ENCODE peak calls at places on chromosomes 3 and 15, in four cellular contexts. S is Peyer's patch, J is iPS DF 6.9, D is IMR-90. U is an unnamed sample. For H3K4me1, the result is how much of the 10 kb centered on the place peaks cover.

GRCh38 chr15:87741350-87741749 is 515.2 kb downstream of the NTRK3 start:
- DNase-seq in S (no peak), J (no peak), D (no peak), U (no peak)

GRCh38 chr3:168678730-168679129 is 583.0 kb upstream of the GOLIM4 start:
- DNase-seq in S (no peak), J (no peak), D (peak), U (no peak)

GRCh38 chr3:170589113-170589512 is 3.2 kb upstream of the SLC7A14 start:
- DNase-seq in S (no peak), J (no peak), D (no peak), U (no peak)

GRCh38 chr3:97917813-97918536 is 54.3 kb downstream of the RIOX2 start:
- DNase-seq in S (no peak), J (no peak), D (peak), U (no peak)

GRCh38 chr15:47741082-47741481 is 23.8 kb downstream of the SEMA6D start:
- DNase-seq in S (no peak), J (no peak), D (no peak), U (no peak)

GRCh38 chr3:98003306-98003969 is 31.2 kb upstream of the RIOX2 start:
- DNase-seq in S (no peak), J (no peak), D (no peak), U (no peak)

GRCh38 chr3:84680700-84681099 is 278.1 kb upstream of the CADM2 start:
- DNase-seq in S (no peak), J (no peak), D (no peak), U (no peak)

GRCh38 chr3:133038089-133038730 is at the start of gene TMEM108:
- DNase-seq in S (peak), J (peak), D (peak), U (peak)

GRCh38 chr3:151841801-151842200 is 27.9 kb downstream of the AADAC start:
- DNase-seq in S (no peak), J (no peak), D (peak), U (no peak)

GRCh38 chr3:105763674-105764036 is 105.2 kb downstream of the CBLB start:
- DNase-seq in S (no peak), J (no peak), D (no peak), U (no peak)

GRCh38 chr3:162130582-162130981 is 634.0 kb downstream of the OTOL1 start:
- DNase-seq in S (no peak), J (no peak), D (no peak), U (no peak)

GRCh38 chr15:95425859-95426258 is 904.6 kb upstream of the NR2F2 start:
- DNase-seq in S (no peak), J (no peak), D (no peak), U (no peak)

GRCh38 chr15:74709892-74710291 is 14.1 kb upstream of the EDC3 start:
- DNase-seq in S (no peak), J (no peak), D (no peak), U (no peak)

GRCh38 chr3:15218689-15219088 is 12.6 kb downstream of the CAPN7 start:
- DNase-seq in S (no peak), J (no peak), D (no peak), U (no peak)

GRCh38 chr15:64507293-64507802 is 47.0 kb downstream of the ZNF609 start:
- DNase-seq in S (peak), J (no peak), D (peak), U (no peak)

GRCh38 chr15:63218114-63218808 is 28.9 kb downstream of the RAB8B start:
- DNase-seq in S (no peak), J (no peak), D (peak), U (no peak)

GRCh38 chr3:113485161-113485609 is 29.8 kb downstream of the SPICE1 start:
- DNase-seq in S (no peak), J (no peak), D (no peak), U (peak)

GRCh38 chr15:59701880-59702279 is 12.8 kb upstream of the BNIP2 start:
- DNase-seq in S (no peak), J (no peak), D (no peak), U (no peak)

GRCh38 chr3:142315083-142315482 is 89.7 kb upstream of the GK5 start:
- DNase-seq in S (no peak), J (no peak), D (peak), U (no peak)

GRCh38 chr3:79314962-79315361 is 452.8 kb downstream of the ROBO1 start:
- DNase-seq in S (no peak), J (no peak), D (peak), U (no peak)

GRCh38 chr3:193674714-193675113 is 81.7 kb downstream of the OPA1 start:
- DNase-seq in S (no peak), J (no peak), D (no peak), U (no peak)

GRCh38 chr15:76168237-76168984 is 108.6 kb downstream of the TMEM266 start:
- DNase-seq in S (no peak), J (no peak), D (no peak), U (no peak)

GRCh38 chr3:169813757-169814517 is 1.2 kb upstream of the LRRC34 start:
- DNase-seq in S (peak), J (peak), D (no peak), U (no peak)

GRCh38 chr3:107524214-107525100 is 1.7 kb downstream of the BBX start:
- DNase-seq in S (peak), J (no peak), D (peak), U (no peak)

GRCh38 chr15:85417276-85417675 is 36.9 kb downstream of the AKAP13 start:
- DNase-seq in S (no peak), J (no peak), D (no peak), U (no peak)
- H3K4me1 ChIP-seq in S (under half), J (under half), D (under half), U (under half)

GRCh38 chr3:45179163-45179562 is 33.0 kb upstream of the CDCP1 start:
- DNase-seq in S (no peak), J (no peak), D (no peak), U (no peak)
- H3K4me1 ChIP-seq in S (under half), J (under half), D (under half), U (under half)

GRCh38 chr3:13851997-13852637 is 27.8 kb downstream of the WNT7A start:
- DNase-seq in S (no peak), J (no peak), D (no peak), U (no peak)

GRCh38 chr3:13849018-13849417 is 30.9 kb downstream of the WNT7A start:
- DNase-seq in S (no peak), J (no peak), D (no peak), U (no peak)

GRCh38 chr3:13851091-13851849 is 28.6 kb downstream of the WNT7A start:
- DNase-seq in S (no peak), J (no peak), D (no peak), U (no peak)

GRCh38 chr3:13852638-13853009 is 27.2 kb downstream of the WNT7A start:
- DNase-seq in S (no peak), J (no peak), D (no peak), U (no peak)

GRCh38 chr3:13850161-13850945 is 29.5 kb downstream of the WNT7A start:
- DNase-seq in S (no peak), J (no peak), D (no peak), U (peak)
- H3K4me1 ChIP-seq in S (under half), J (under half), D (under half), U (under half)

GRCh38 chr3:16448691-16449090 is 64.8 kb downstream of the RFTN1 start:
- DNase-seq in S (peak), J (no peak), D (peak), U (peak)
- H3K4me1 ChIP-seq in S (under half), J (under half), D (under half), U (under half)

GRCh38 chr3:172256101-172256687 is 192.1 kb downstream of the GHSR start:
- DNase-seq in S (no peak), J (no peak), D (peak), U (no peak)
- H3K4me1 ChIP-seq in S (under half), J (under half), D (under half), U (under half)

GRCh38 chr3:732326-732928 is 360.4 kb upstream of the CNTN6 start:
- DNase-seq in S (no peak), J (no peak), D (no peak), U (no peak)
- H3K4me1 ChIP-seq in S (under half), J (under half), D (under half), U (under half)

GRCh38 chr15:98772895-98773294 is 124.6 kb downstream of the IGF1R start:
- DNase-seq in S (no peak), J (no peak), D (no peak), U (no peak)
- H3K4me1 ChIP-seq in S (under half), J (under half), D (under half), U (under half)

GRCh38 chr3:127820871-127821853 is 1.2 kb downstream of the MGLL start:
- DNase-seq in S (peak), J (no peak), D (peak), U (no peak)

GRCh38 chr3:127822166-127822835 is at the start of gene MGLL:
- DNase-seq in S (peak), J (no peak), D (peak), U (no peak)

GRCh38 chr3:127819086-127819485 is 3.2 kb downstream of the MGLL start:
- DNase-seq in S (no peak), J (no peak), D (no peak), U (no peak)

GRCh38 chr3:127819656-127820055 is 2.7 kb downstream of the MGLL start:
- DNase-seq in S (no peak), J (no peak), D (no peak), U (no peak)

GRCh38 chr3:127820221-127820870 is 2.0 kb downstream of the MGLL start:
- DNase-seq in S (no peak), J (no peak), D (peak), U (no peak)
- H3K4me1 ChIP-seq in S (under half), J (under half), D (under half), U (under half)

U was measured in NT2/D1.